ENCODE peak calls at places on chromosomes 2 and 18, in seven cellular contexts. L, K, T, Q, I, N and R are unnamed samples.

GRCh38 chr2:172021955-172022354 is 22.2 kb downstream of the METAP1D start:
- DNase-seq in L (no peak), K (no peak), T (no peak), Q (no peak), I (peak; percentile 45), N (no peak), R (no peak)

GRCh38 chr2:113240915-113241911 is 37.5 kb downstream of the PAX8 start:
- DNase-seq in L (no peak), K (peak; percentile 100), T (peak; percentile 99), Q (no peak), I (peak; percentile 11), N (peak; percentile 87), R (no peak)

GRCh38 chr2:5980351-5981054 is 288.3 kb downstream of the SOX11 start:
- DNase-seq in L (peak; percentile 20), K (no peak), T (no peak), Q (no peak), I (no peak), N (no peak), R (no peak)

GRCh38 chr18:48408727-48409590 is at the start of gene ZBTB7C:
- DNase-seq in L (peak; percentile 73), K (no peak), T (no peak), Q (peak; percentile 30), I (peak; percentile 19), N (peak; percentile 46), R (peak; percentile 59)

GRCh38 chr2:177282101-177282573 is 17.6 kb upstream of the NFE2L2 start:
- DNase-seq in L (peak; percentile 45), K (no peak), T (no peak), Q (no peak), I (peak; percentile 88), N (no peak), R (no peak)

GRCh38 chr2:44955593-44956449 is 14.3 kb downstream of the SIX3 start:
- DNase-seq in L (peak; percentile 80), K (no peak), T (peak; percentile 77), Q (peak; percentile 33), I (peak; percentile 60), N (peak; percentile 53), R (peak; percentile 81)

GRCh38 chr2:174688079-174688478 is 76.2 kb downstream of the CHRNA1 start:
- DNase-seq in L (no peak), K (no peak), T (no peak), Q (no peak), I (no peak), N (no peak), R (no peak)

GRCh38 chr2:11406492-11407381 is 59.2 kb downstream of the E2F6 start:
- DNase-seq in L (no peak), K (no peak), T (peak; percentile 74), Q (peak; percentile 29), I (peak; percentile 38), N (no peak), R (no peak)

GRCh38 chr2:181431674-181432073 is 25.5 kb upstream of the ITGA4 start:
- DNase-seq in L (no peak), K (no peak), T (no peak), Q (no peak), I (no peak), N (no peak), R (no peak)

GRCh38 chr2:112151275-112151674 is 13.1 kb downstream of the FBLN7 start:
- DNase-seq in L (no peak), K (no peak), T (no peak), Q (no peak), I (no peak), N (no peak), R (no peak)

GRCh38 chr18:59308201-59309014 is 10.0 kb downstream of the CPLX4 start:
- DNase-seq in L (peak; percentile 74), K (peak; percentile 17), T (peak; percentile 50), Q (peak; percentile 40), I (peak; percentile 18), N (peak; percentile 66), R (peak; percentile 87)